ENCODE peak calls at places on chromosome 11, in six cellular contexts. T is BE2C, R is fibroblast of lung, Z is sigmoid colon, Q is BJ, A is heart right ventricle. P is an unnamed sample.

GRCh38 chr11:118746988-118747585 is 43.9 kb downstream of the DDX6 start:
- DNase-seq in T (no peak), R (no peak), Z (no peak), Q (no peak), A (no peak), P (no peak)

GRCh38 chr11:73225001-73225686 is 7.1 kb downstream of the P2RY2 start:
- DNase-seq in T (no peak), R (no peak), Z (peak), Q (no peak), A (no peak), P (no peak)

GRCh38 chr11:119052163-119052814 is 4.7 kb downstream of the HYOU1 start:
- DNase-seq in T (no peak), R (no peak), Z (no peak), Q (no peak), A (no peak), P (no peak)

GRCh38 chr11:67415501-67416304 is at the start of gene CARNS1:
- DNase-seq in T (no peak), R (no peak), Z (no peak), Q (no peak), A (no peak), P (no peak)

GRCh38 chr11:77126861-77127673 is 979 bp upstream of the MYO7A start:
- DNase-seq in T (peak), R (no peak), Z (no peak), Q (no peak), A (peak), P (no peak)

GRCh38 chr11:92932023-92932422 is 37.4 kb upstream of the MTNR1B start:
- DNase-seq in T (no peak), R (peak), Z (no peak), Q (no peak), A (no peak), P (no peak)

GRCh38 chr11:77188912-77189491 is 61.0 kb downstream of the MYO7A start:
- DNase-seq in T (no peak), R (no peak), Z (no peak), Q (no peak), A (no peak), P (no peak)

GRCh38 chr11:80727315-80727714 is 1286.5 kb upstream of the TENM4 start:
- DNase-seq in T (no peak), R (peak), Z (no peak), Q (no peak), A (no peak), P (peak)

GRCh38 chr11:120208777-120209176 is 2.1 kb upstream of the OAF start:
- DNase-seq in T (no peak), R (peak), Z (peak), Q (no peak), A (no peak), P (no peak)

GRCh38 chr11:8826145-8826786 is 84.7 kb upstream of the AKIP1 start:
- DNase-seq in T (no peak), R (peak), Z (peak), Q (no peak), A (peak), P (no peak)

GRCh38 chr11:59259047-59259446 is 46.3 kb upstream of the MPEG1 start:
- DNase-seq in T (no peak), R (no peak), Z (no peak), Q (no peak), A (no peak), P (no peak)

GRCh38 chr11:66283461-66284105 is 5.4 kb downstream of the YIF1A start:
- DNase-seq in T (no peak), R (no peak), Z (no peak), Q (no peak), A (no peak), P (no peak)

GRCh38 chr11:46743693-46744339 is 24.8 kb downstream of the F2 start:
- DNase-seq in T (no peak), R (no peak), Z (no peak), Q (no peak), A (no peak), P (no peak)

GRCh38 chr11:99015634-99016454 is 4.9 kb upstream of the CNTN5 start:
- DNase-seq in T (peak), R (peak), Z (no peak), Q (no peak), A (no peak), P (peak)

GRCh38 chr11:45400594-45400993 is 114.5 kb upstream of the SYT13 start:
- DNase-seq in T (no peak), R (peak), Z (no peak), Q (peak), A (no peak), P (no peak)

GRCh38 chr11:11391796-11392195 is 38.7 kb upstream of the CSNK2A3 start:
- DNase-seq in T (no peak), R (peak), Z (no peak), Q (peak), A (no peak), P (no peak)

GRCh38 chr11:62546244-62546936 is at the start of gene AHNAK:
- DNase-seq in T (peak), R (peak), Z (peak), Q (no peak), A (peak), P (no peak)

GRCh38 chr11:61701298-61701993 is 21.3 kb downstream of the DAGLA start:
- DNase-seq in T (peak), R (no peak), Z (no peak), Q (no peak), A (no peak), P (no peak)

GRCh38 chr11:62930157-62930556 is 9.0 kb upstream of the CHRM1 start:
- DNase-seq in T (peak), R (no peak), Z (no peak), Q (no peak), A (no peak), P (no peak)

GRCh38 chr11:3906166-3906565 is 50.7 kb downstream of the STIM1 start:
- DNase-seq in T (no peak), R (peak), Z (no peak), Q (no peak), A (no peak), P (no peak)

GRCh38 chr11:88414385-88414861 is 76.9 kb upstream of the CTSC start:
- DNase-seq in T (peak), R (peak), Z (peak), Q (no peak), A (peak), P (no peak)

GRCh38 chr11:2347449-2347848 is 29.7 kb upstream of the CD81 start:
- DNase-seq in T (no peak), R (no peak), Z (no peak), Q (no peak), A (no peak), P (no peak)

GRCh38 chr11:113615098-113615497 is 91.0 kb downstream of the TMPRSS5 start:
- DNase-seq in T (peak), R (no peak), Z (no peak), Q (no peak), A (no peak), P (no peak)

GRCh38 chr11:10597877-10598341 is 29.4 kb upstream of the LYVE1 start:
- DNase-seq in T (no peak), R (no peak), Z (no peak), Q (no peak), A (no peak), P (no peak)

GRCh38 chr11:119412072-119412471 is 10.9 kb downstream of the THY1 start:
- DNase-seq in T (no peak), R (no peak), Z (no peak), Q (no peak), A (no peak), P (no peak)

GRCh38 chr11:112087212-112087611 is 539 bp downstream of the SDHD start:
- DNase-seq in T (no peak), R (no peak), Z (no peak), Q (no peak), A (no peak), P (no peak)

GRCh38 chr11:44661311-44661717 is 65.4 kb upstream of the TSPAN18 start:
- DNase-seq in T (no peak), R (no peak), Z (no peak), Q (no peak), A (no peak), P (no peak)

GRCh38 chr11:116499396-116500001 is 273.3 kb downstream of the BUD13 start:
- DNase-seq in T (peak), R (peak), Z (peak), Q (no peak), A (peak), P (peak)

GRCh38 chr11:12083380-12083779 is 27.0 kb upstream of the MICAL2 start:
- DNase-seq in T (no peak), R (no peak), Z (no peak), Q (no peak), A (no peak), P (no peak)

GRCh38 chr11:123166095-123166559 is 28.9 kb downstream of the CLMP start:
- DNase-seq in T (peak), R (peak), Z (peak), Q (no peak), A (peak), P (no peak)

GRCh38 chr11:45078236-45079074 is 68.0 kb upstream of the PRDM11 start:
- DNase-seq in T (peak), R (no peak), Z (peak), Q (no peak), A (no peak), P (no peak)

GRCh38 chr11:121356357-121356756 is 63.8 kb downstream of the SC5D start:
- DNase-seq in T (no peak), R (no peak), Z (no peak), Q (no peak), A (no peak), P (no peak)

GRCh38 chr11:19218801-19219460 is 17.1 kb upstream of the CSRP3 start:
- DNase-seq in T (peak), R (peak), Z (no peak), Q (no peak), A (peak), P (no peak)

GRCh38 chr11:16843307-16843706 is 104.9 kb downstream of the C11orf58 start:
- DNase-seq in T (peak), R (no peak), Z (no peak), Q (no peak), A (no peak), P (no peak)

GRCh38 chr11:72524711-72525110 is 90.4 kb upstream of the CLPB start:
- DNase-seq in T (no peak), R (peak), Z (no peak), Q (no peak), A (no peak), P (no peak)

GRCh38 chr11:12556788-12557384 is 117.3 kb upstream of the TEAD1 start:
- DNase-seq in T (no peak), R (peak), Z (peak), Q (peak), A (peak), P (no peak)

GRCh38 chr11:118200901-118201680 is 23.7 kb downstream of the JAML start:
- DNase-seq in T (no peak), R (no peak), Z (no peak), Q (no peak), A (no peak), P (no peak)

GRCh38 chr11:119800171-119800570 is 71.2 kb upstream of the NECTIN1 start:
- DNase-seq in T (no peak), R (peak), Z (no peak), Q (no peak), A (no peak), P (no peak)

GRCh38 chr11:115444542-115444941 is 59.7 kb downstream of the CADM1 start:
- DNase-seq in T (no peak), R (no peak), Z (no peak), Q (no peak), A (no peak), P (no peak)
- TF ChIP-seq CTCF in T (no peak), R (no peak), Z (no peak), Q (no peak), A (no peak), P (no peak)

DNA sequence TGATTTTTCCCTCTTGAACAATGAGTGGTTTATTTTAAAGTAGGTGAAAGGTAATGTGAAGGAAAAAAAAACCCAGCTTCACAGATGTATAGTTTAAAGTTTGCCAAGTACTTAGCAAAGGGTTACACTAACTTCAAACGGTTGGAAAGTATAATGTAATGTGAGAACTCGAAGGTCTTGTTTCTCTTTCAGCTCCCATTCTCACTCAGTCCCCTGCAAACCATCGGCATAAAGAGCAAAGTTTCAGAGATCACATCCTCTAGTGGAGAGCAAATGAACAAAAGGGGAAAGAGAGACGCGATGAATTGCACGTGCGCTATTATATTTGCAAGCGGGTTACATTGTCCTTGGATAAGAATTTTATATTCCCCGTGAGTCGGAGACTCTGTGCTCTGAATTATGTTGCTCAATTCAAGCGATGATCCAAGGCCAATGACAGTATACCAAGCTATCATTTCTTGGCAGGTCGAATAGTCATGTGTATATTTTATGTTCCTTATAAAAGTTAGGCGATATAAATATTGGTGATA is 37.6 kb upstream of the BIRC3 start:
- DNase-seq in T (no peak), R (peak), Z (no peak), Q (no peak), A (no peak), P (no peak)
- H3K4me3 ChIP-seq in T (no peak), R (peak), Z (peak), Q (peak), A (no peak), P (no peak)

GRCh38 chr11:133162228-133162627 is 370.1 kb downstream of the OPCML start:
- DNase-seq in T (no peak), R (no peak), Z (no peak), Q (no peak), A (no peak), P (no peak)

GRCh38 chr11:133168016-133168415 is 364.3 kb downstream of the OPCML start:
- DNase-seq in T (no peak), R (no peak), Z (no peak), Q (no peak), A (no peak), P (no peak)

GRCh38 chr11:133160754-133161153 is 371.5 kb downstream of the OPCML start:
- DNase-seq in T (no peak), R (no peak), Z (no peak), Q (no peak), A (no peak), P (no peak)

GRCh38 chr11:133164986-133165385 is 367.3 kb downstream of the OPCML start:
- DNase-seq in T (no peak), R (no peak), Z (no peak), Q (no peak), A (no peak), P (no peak)

DNA sequence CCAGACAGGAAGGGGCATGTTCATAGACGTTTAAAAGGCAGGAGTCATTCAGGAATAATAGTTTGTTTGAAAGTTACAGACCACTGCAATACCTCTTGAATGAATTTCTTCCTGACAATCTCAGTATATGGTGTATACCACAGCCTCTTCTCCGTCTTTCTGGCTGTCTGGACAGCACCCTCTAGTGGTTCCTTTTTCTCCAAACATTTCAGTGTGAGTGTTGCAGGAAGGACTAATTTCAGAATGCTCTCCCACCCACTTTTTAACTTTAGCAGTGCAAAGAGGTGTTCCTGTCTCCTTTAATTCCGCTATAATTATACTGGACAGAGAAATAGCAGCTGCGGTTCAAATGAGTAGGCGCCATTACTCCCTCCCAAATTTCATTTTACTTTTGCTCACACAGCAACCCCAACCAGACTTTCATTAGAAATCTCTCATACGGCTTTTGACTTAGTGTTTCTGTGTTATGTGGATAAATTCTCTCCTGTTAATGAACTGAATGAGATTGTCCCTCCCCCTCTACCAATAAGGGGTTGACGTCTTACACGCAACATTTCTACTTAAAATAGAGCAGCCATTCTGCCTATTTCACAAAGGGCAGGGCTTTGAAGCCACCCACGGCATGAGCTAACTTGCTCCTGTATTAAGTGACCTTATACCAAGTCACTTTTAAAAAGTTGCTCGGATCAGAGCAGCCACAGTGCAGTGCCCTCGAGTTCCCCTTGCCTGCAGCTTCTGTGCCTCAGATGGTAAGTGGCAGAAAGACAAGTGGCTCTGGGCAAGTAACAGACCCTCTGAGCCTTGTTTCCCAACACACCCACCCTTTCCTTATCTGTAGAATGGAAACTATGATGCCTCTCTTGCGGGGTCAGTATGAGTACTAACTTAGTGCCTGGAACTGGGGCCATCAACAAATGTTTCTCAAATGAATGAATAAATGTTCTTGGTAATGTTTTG is 368.6 kb downstream of the OPCML start:
- DNase-seq in T (no peak), R (peak), Z (no peak), Q (no peak), A (peak), P (peak)
- TF ChIP-seq CTCF in T (peak), R (peak), Z (no peak), Q (peak), A (peak), P (peak)

DNA sequence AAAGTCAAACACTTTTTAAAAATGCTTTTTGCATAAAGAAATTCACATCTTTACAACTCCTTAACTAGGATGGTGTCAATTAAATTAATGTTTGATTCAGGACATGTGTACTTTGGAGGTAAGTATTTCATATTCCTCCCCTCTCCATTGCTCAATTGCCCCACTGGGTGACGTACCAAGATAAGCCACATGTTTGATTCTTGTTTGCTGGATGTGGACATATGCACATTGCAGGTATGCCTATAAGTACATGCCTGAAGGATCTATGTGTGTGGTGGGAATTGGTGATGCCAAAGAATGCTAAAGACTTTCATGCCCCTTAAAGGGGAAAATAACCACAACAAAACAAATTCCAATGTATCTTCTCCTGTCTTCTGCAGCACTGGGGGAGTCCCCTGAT is 5.8 kb downstream of the CD44 start:
- DNase-seq in T (no peak), R (peak), Z (no peak), Q (no peak), A (no peak), P (no peak)
- H3K4me3 ChIP-seq in T (no peak), R (peak), Z (no peak), Q (no peak), A (no peak), P (peak)

P was measured in GM12864.